ENCODE peak calls at places on chromosomes 7 and 10, in five cellular contexts. One of them, this sample, is unnamed.

GRCh38 chr10:118978998-118979350 is 50.5 kb upstream of the NANOS1 start:
- DNase-seq in uterus: no peak
- DNase-seq in transverse colon: no peak
- DNase-seq in adrenal gland: no peak
- DNase-seq in IMR-90: no peak
- DNase-seq in this sample: no peak

GRCh38 chr10:49272251-49273081 is 26.5 kb upstream of the C10orf71 start:
- DNase-seq in adrenal gland: peak; percentile 39
- DNase-seq in transverse colon: no peak
- DNase-seq in IMR-90: peak; percentile 4
- DNase-seq in uterus: peak; percentile 21
- DNase-seq in this sample: peak; percentile 79

GRCh38 chr10:46554166-46554781 is 2.2 kb downstream of the GPRIN2 start:
- DNase-seq in adrenal gland: peak; percentile 6
- DNase-seq in transverse colon: no peak
- DNase-seq in IMR-90: no peak
- DNase-seq in uterus: no peak
- DNase-seq in this sample: no peak

GRCh38 chr7:70951271-70951962 is 180.5 kb upstream of the GALNT17 start:
- DNase-seq in adrenal gland: no peak
- DNase-seq in uterus: no peak
- DNase-seq in transverse colon: no peak
- DNase-seq in IMR-90: no peak
- DNase-seq in this sample: no peak

GRCh38 chr10:110672580-110672919 is 28.4 kb downstream of the RBM20 start:
- DNase-seq in transverse colon: no peak
- DNase-seq in adrenal gland: no peak
- DNase-seq in IMR-90: no peak
- DNase-seq in uterus: no peak
- DNase-seq in this sample: no peak

GRCh38 chr10:29039659-29040309 is 249.1 kb upstream of the LYZL1 start:
- DNase-seq in transverse colon: no peak
- DNase-seq in adrenal gland: no peak
- DNase-seq in IMR-90: peak; percentile 87
- DNase-seq in uterus: no peak
- DNase-seq in this sample: no peak

GRCh38 chr7:100515072-100515532 is 23.9 kb upstream of the AGFG2 start:
- DNase-seq in adrenal gland: no peak
- DNase-seq in transverse colon: no peak
- DNase-seq in IMR-90: peak; percentile 75
- DNase-seq in uterus: no peak
- DNase-seq in this sample: no peak

GRCh38 chr7:110891197-110891596 is 199.7 kb upstream of the LRRN3 start:
- DNase-seq in uterus: no peak
- DNase-seq in adrenal gland: no peak
- DNase-seq in transverse colon: no peak
- DNase-seq in IMR-90: no peak
- DNase-seq in this sample: no peak

GRCh38 chr7:12091164-12091563 is 119.9 kb upstream of the TMEM106B start:
- DNase-seq in IMR-90: no peak
- DNase-seq in uterus: no peak
- DNase-seq in adrenal gland: no peak
- DNase-seq in transverse colon: no peak
- DNase-seq in this sample: no peak

GRCh38 chr7:100875356-100875751 is 451 bp downstream of the SRRT start:
- DNase-seq in IMR-90: no peak
- DNase-seq in transverse colon: no peak
- DNase-seq in uterus: no peak
- DNase-seq in adrenal gland: no peak
- DNase-seq in this sample: no peak

GRCh38 chr10:72171175-72171630 is 44.6 kb upstream of the ANAPC16 start:
- DNase-seq in adrenal gland: peak; percentile 47
- DNase-seq in uterus: no peak
- DNase-seq in IMR-90: peak; percentile 68
- DNase-seq in transverse colon: peak; percentile 66
- DNase-seq in this sample: no peak

GRCh38 chr10:77926566-77927342 is at the start of gene DLG5:
- DNase-seq in transverse colon: peak; percentile 75
- DNase-seq in uterus: peak; percentile 79
- DNase-seq in IMR-90: peak; percentile 52
- DNase-seq in adrenal gland: peak; percentile 74
- DNase-seq in this sample: peak; percentile 71

GRCh38 chr7:123849855-123850254 is 4.9 kb downstream of the HYAL4 start:
- DNase-seq in adrenal gland: no peak
- DNase-seq in IMR-90: no peak
- DNase-seq in transverse colon: no peak
- DNase-seq in uterus: no peak
- DNase-seq in this sample: no peak

GRCh38 chr7:19533266-19533665 is 175.6 kb downstream of the POLR1F start:
- DNase-seq in transverse colon: no peak
- DNase-seq in uterus: no peak
- DNase-seq in adrenal gland: no peak
- DNase-seq in IMR-90: no peak
- DNase-seq in this sample: no peak

GRCh38 chr7:31948041-31948440 is 122.2 kb downstream of the PDE1C start:
- DNase-seq in transverse colon: no peak
- DNase-seq in uterus: no peak
- DNase-seq in IMR-90: peak; percentile 91
- DNase-seq in adrenal gland: no peak
- DNase-seq in this sample: no peak

GRCh38 chr7:112573302-112574039 is 92.7 kb downstream of the LSMEM1 start:
- DNase-seq in transverse colon: peak; percentile 22
- DNase-seq in adrenal gland: no peak
- DNase-seq in uterus: no peak
- DNase-seq in IMR-90: peak; percentile 13
- DNase-seq in this sample: no peak

GRCh38 chr10:48651839-48652238 is 32.8 kb upstream of the WDFY4 start:
- DNase-seq in uterus: no peak
- DNase-seq in adrenal gland: no peak
- DNase-seq in IMR-90: no peak
- DNase-seq in transverse colon: no peak
- DNase-seq in this sample: no peak

GRCh38 chr7:68787586-68787985 is 810.7 kb upstream of the AUTS2 start:
- DNase-seq in transverse colon: no peak
- DNase-seq in adrenal gland: no peak
- DNase-seq in uterus: no peak
- DNase-seq in IMR-90: no peak
- DNase-seq in this sample: no peak

GRCh38 chr10:31291123-31291522 is 27.9 kb upstream of the ZEB1 start:
- DNase-seq in transverse colon: no peak
- DNase-seq in IMR-90: no peak
- DNase-seq in uterus: no peak
- DNase-seq in adrenal gland: no peak
- DNase-seq in this sample: no peak

GRCh38 chr10:75407716-75408511 is 6.3 kb upstream of the ZNF503 start:
- DNase-seq in transverse colon: peak; percentile 21
- DNase-seq in uterus: peak; percentile 76
- DNase-seq in adrenal gland: peak; percentile 65
- DNase-seq in IMR-90: no peak
- DNase-seq in this sample: peak; percentile 53

GRCh38 chr10:25689346-25690095 is 244.5 kb upstream of the MYO3A start:
- DNase-seq in transverse colon: no peak
- DNase-seq in uterus: no peak
- DNase-seq in IMR-90: no peak
- DNase-seq in adrenal gland: no peak
- DNase-seq in this sample: no peak

GRCh38 chr7:98210513-98211220 is 572 bp upstream of the BHLHA15 start:
- DNase-seq in adrenal gland: peak; percentile 25
- DNase-seq in IMR-90: no peak
- DNase-seq in uterus: peak; percentile 12
- DNase-seq in transverse colon: peak; percentile 24
- DNase-seq in this sample: no peak

GRCh38 chr7:127810691-127811660 is 159.0 kb downstream of the SND1 start:
- DNase-seq in transverse colon: no peak
- DNase-seq in uterus: no peak
- DNase-seq in IMR-90: no peak
- DNase-seq in adrenal gland: no peak
- DNase-seq in this sample: no peak

GRCh38 chr7:13687500-13687899 is 302.0 kb downstream of the ETV1 start:
- DNase-seq in transverse colon: no peak
- DNase-seq in adrenal gland: no peak
- DNase-seq in uterus: no peak
- DNase-seq in IMR-90: no peak
- DNase-seq in this sample: no peak

GRCh38 chr10:53909791-53910190 is 891.2 kb downstream of the PCDH15 start:
- DNase-seq in adrenal gland: no peak
- DNase-seq in transverse colon: no peak
- DNase-seq in uterus: no peak
- DNase-seq in IMR-90: no peak
- DNase-seq in this sample: no peak

GRCh38 chr10:46325021-46325420 is 38.2 kb downstream of the ANTXRL start:
- DNase-seq in IMR-90: peak; percentile 14
- DNase-seq in adrenal gland: no peak
- DNase-seq in transverse colon: no peak
- DNase-seq in uterus: no peak
- DNase-seq in this sample: no peak

GRCh38 chr10:114694062-114694461 is 36.0 kb upstream of the ABLIM1 start:
- DNase-seq in uterus: no peak
- DNase-seq in transverse colon: no peak
- DNase-seq in IMR-90: no peak
- DNase-seq in adrenal gland: no peak
- DNase-seq in this sample: no peak

GRCh38 chr7:38373155-38373554 is 99.7 kb upstream of the TARP start:
- DNase-seq in transverse colon: no peak
- DNase-seq in uterus: no peak
- DNase-seq in IMR-90: no peak
- DNase-seq in adrenal gland: no peak
- DNase-seq in this sample: no peak

GRCh38 chr7:66176914-66177313 is 28.2 kb upstream of the TPST1 start:
- DNase-seq in IMR-90: no peak
- DNase-seq in transverse colon: no peak
- DNase-seq in adrenal gland: peak; percentile 41
- DNase-seq in uterus: no peak
- DNase-seq in this sample: no peak

GRCh38 chr7:78095549-78095948 is 297.0 kb downstream of the PHTF2 start:
- DNase-seq in uterus: no peak
- DNase-seq in transverse colon: no peak
- DNase-seq in adrenal gland: no peak
- DNase-seq in IMR-90: peak; percentile 83
- DNase-seq in this sample: no peak
- TF ChIP-seq CTCF in uterus: no peak
- TF ChIP-seq CTCF in transverse colon: no peak
- TF ChIP-seq CTCF in adrenal gland: peak; percentile 24
- TF ChIP-seq CTCF in IMR-90: peak; percentile 46
- TF ChIP-seq CTCF in this sample: no peak

GRCh38 chr7:77536413-77537135 is 521 bp upstream of the PTPN12 start:
- DNase-seq in IMR-90: peak; percentile 93
- DNase-seq in transverse colon: peak; percentile 99
- DNase-seq in adrenal gland: peak; percentile 98
- DNase-seq in uterus: peak; percentile 98
- DNase-seq in this sample: peak; percentile 99
- TF ChIP-seq POLR2A in IMR-90: peak; percentile 80
- TF ChIP-seq POLR2A in transverse colon: peak; percentile 95
- TF ChIP-seq POLR2A in adrenal gland: peak; percentile 77
- TF ChIP-seq POLR2A in uterus: peak; percentile 99
- TF ChIP-seq POLR2A in this sample: peak; percentile 99

GRCh38 chr7:21620054-21620453 is 77.2 kb downstream of the DNAH11 start:
- DNase-seq in adrenal gland: no peak
- DNase-seq in transverse colon: no peak
- DNase-seq in IMR-90: peak; percentile 0
- DNase-seq in uterus: no peak
- DNase-seq in this sample: no peak

GRCh38 chr7:21618706-21619105 is 75.9 kb downstream of the DNAH11 start:
- DNase-seq in uterus: no peak
- DNase-seq in adrenal gland: no peak
- DNase-seq in transverse colon: no peak
- DNase-seq in IMR-90: no peak
- DNase-seq in this sample: no peak

DNA sequence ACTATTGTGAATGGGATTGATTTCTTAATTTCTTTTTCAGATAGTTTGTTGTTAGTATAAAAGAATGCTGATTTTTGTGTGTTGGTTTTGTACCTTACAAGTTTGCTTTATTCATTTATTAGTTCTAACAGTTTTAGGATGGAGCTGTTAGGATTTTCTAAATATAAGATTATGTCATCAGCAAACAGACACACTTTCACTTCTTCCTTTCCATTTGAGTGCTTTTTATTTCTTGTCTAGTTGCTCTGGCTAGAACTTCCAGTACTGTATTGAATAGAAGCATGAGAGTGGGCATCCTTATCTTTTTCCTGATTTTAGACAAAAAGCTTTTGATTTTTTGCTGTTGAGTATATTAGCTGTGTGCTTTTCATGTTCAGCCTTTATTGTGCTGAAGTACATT is 81.5 kb downstream of the DNAH11 start:
- DNase-seq in transverse colon: no peak
- DNase-seq in IMR-90: no peak
- DNase-seq in uterus: no peak
- DNase-seq in adrenal gland: no peak
- DNase-seq in this sample: no peak
- H3K27ac ChIP-seq in transverse colon: no peak overlapping the region
- H3K27ac ChIP-seq in IMR-90: no peak overlapping the region
- H3K27ac ChIP-seq in uterus: no peak overlapping the region
- H3K27ac ChIP-seq in adrenal gland: no peak overlapping the region
- H3K27ac ChIP-seq in this sample: no peak overlapping the region

GRCh38 chr7:155355176-155355575 is 57.5 kb downstream of the INSIG1 start:
- DNase-seq in uterus: no peak
- DNase-seq in adrenal gland: no peak
- DNase-seq in IMR-90: no peak
- DNase-seq in transverse colon: no peak
- DNase-seq in this sample: no peak

GRCh38 chr7:155358066-155358947 is 60.6 kb downstream of the INSIG1 start:
- DNase-seq in IMR-90: no peak
- DNase-seq in uterus: no peak
- DNase-seq in adrenal gland: no peak
- DNase-seq in transverse colon: no peak
- DNase-seq in this sample: no peak

GRCh38 chr7:155357573-155358041 is 59.9 kb downstream of the INSIG1 start:
- DNase-seq in adrenal gland: no peak
- DNase-seq in IMR-90: peak; percentile 32
- DNase-seq in transverse colon: no peak
- DNase-seq in uterus: no peak
- DNase-seq in this sample: no peak

GRCh38 chr7:155355745-155356144 is 58.1 kb downstream of the INSIG1 start:
- DNase-seq in transverse colon: no peak
- DNase-seq in uterus: no peak
- DNase-seq in adrenal gland: no peak
- DNase-seq in IMR-90: no peak
- DNase-seq in this sample: no peak

DNA sequence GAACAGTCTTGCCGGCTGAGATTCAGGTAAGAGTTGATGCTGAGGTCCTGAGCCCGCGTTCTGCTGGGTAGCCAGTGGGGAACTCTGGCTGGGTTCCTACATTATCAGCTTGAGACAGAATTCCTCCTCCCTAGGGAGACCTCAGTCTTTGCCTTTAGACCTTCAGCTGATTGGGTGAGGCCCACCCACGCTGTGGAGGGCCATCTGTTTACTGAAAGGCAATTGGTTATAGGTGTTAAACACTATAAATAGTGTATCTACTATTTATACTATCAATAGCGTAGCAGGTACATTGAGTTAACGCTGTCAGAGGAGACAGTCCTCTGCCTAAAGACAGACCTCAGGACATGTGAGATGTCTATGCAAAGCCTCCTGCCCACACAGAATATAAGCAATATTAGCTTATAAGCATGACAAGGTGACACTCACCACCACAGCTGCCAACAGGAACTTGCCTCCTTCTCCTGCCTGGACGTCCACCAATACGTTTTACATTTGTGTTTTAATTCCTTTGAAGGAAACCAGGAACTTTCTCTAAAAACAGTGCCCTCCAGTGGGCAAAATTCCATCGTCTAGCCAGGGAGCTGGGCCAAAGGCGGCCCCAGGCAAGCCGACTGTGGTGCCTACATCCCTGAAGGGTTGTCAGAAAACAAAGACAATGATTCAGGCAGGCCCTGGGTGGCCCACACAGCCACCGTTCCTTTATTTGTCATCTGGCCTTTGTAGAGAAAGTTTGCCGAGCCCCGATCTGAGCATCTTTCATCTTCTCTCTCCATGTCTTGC is 58.8 kb downstream of the INSIG1 start:
- DNase-seq in uterus: no peak
- DNase-seq in transverse colon: no peak
- DNase-seq in IMR-90: no peak
- DNase-seq in adrenal gland: no peak
- DNase-seq in this sample: no peak
- TF ChIP-seq CTCF in uterus: no peak
- TF ChIP-seq CTCF in transverse colon: no peak
- TF ChIP-seq CTCF in IMR-90: peak; percentile 17
- TF ChIP-seq CTCF in adrenal gland: no peak
- TF ChIP-seq CTCF in this sample: no peak